ENCODE peak calls at places on chromosomes 16 and 17, in five cellular contexts. R, I, Q, G and L are unnamed samples.

GRCh38 chr16:22206013-22206846 is at the start of gene EEF2K:
- DNase-seq in I (peak; percentile 95), R (peak; percentile 98), Q (peak; percentile 94), G (peak; percentile 90), L (peak; percentile 97)

GRCh38 chr17:14150604-14151003 is 81.3 kb downstream of the COX10 start:
- DNase-seq in G (no peak), Q (no peak), I (no peak), R (no peak), L (no peak)

GRCh38 chr16:10312784-10313724 is 72.8 kb upstream of the ATF7IP2 start:
- DNase-seq in G (no peak), Q (no peak), I (no peak), R (no peak), L (no peak)

GRCh38 chr17:39972271-39972670 is 8.3 kb upstream of the PSMD3 start:
- DNase-seq in I (no peak), G (no peak), R (no peak), Q (no peak), L (no peak)

GRCh38 chr17:40069751-40070643 is 7.2 kb downstream of the THRA start:
- DNase-seq in G (peak; percentile 45), R (peak; percentile 60), I (peak; percentile 46), Q (peak; percentile 58), L (peak; percentile 47)

GRCh38 chr17:80819422-80820164 is 172.0 kb upstream of the CHMP6 start:
- DNase-seq in R (no peak), I (no peak), G (peak; percentile 55), Q (no peak), L (no peak)

GRCh38 chr17:72287586-72287985 is 166.8 kb downstream of the SOX9 start:
- DNase-seq in Q (no peak), R (no peak), I (no peak), G (peak; percentile 64), L (no peak)

GRCh38 chr17:40556884-40557414 is 8.3 kb downstream of the CCR7 start:
- DNase-seq in G (no peak), R (no peak), Q (peak; percentile 20), I (no peak), L (no peak)